ENCODE peak calls at places on chromosome 22, in six cellular contexts. One of them, this sample, is unnamed.

GRCh38 chr22:23385301-23386244 is 194.5 kb downstream of the IGLL1 start:
- DNase-seq in esophagus squamous epithelium: no peak
- DNase-seq in tibial artery: peak
- DNase-seq in SK-N-SH: peak
- DNase-seq in AG04450: peak
- DNase-seq in AG04449: peak
- DNase-seq in this sample: peak

GRCh38 chr22:22884010-22884887 is 3.4 kb upstream of the IGLL5 start:
- DNase-seq in SK-N-SH: peak
- DNase-seq in AG04449: no peak
- DNase-seq in AG04450: no peak
- DNase-seq in tibial artery: peak
- DNase-seq in esophagus squamous epithelium: no peak
- DNase-seq in this sample: no peak

GRCh38 chr22:24068717-24069116 is 57.6 kb downstream of the CABIN1 start:
- DNase-seq in AG04450: no peak
- DNase-seq in esophagus squamous epithelium: no peak
- DNase-seq in AG04449: no peak
- DNase-seq in SK-N-SH: no peak
- DNase-seq in tibial artery: no peak
- DNase-seq in this sample: no peak

GRCh38 chr22:36136475-36136874 is 24.1 kb downstream of the APOL3 start:
- DNase-seq in AG04450: peak
- DNase-seq in tibial artery: no peak
- DNase-seq in SK-N-SH: no peak
- DNase-seq in AG04449: no peak
- DNase-seq in esophagus squamous epithelium: no peak
- DNase-seq in this sample: no peak

GRCh38 chr22:30869996-30870395 is 98.6 kb downstream of the MORC2 start:
- DNase-seq in AG04449: no peak
- DNase-seq in esophagus squamous epithelium: no peak
- DNase-seq in AG04450: no peak
- DNase-seq in tibial artery: no peak
- DNase-seq in SK-N-SH: peak
- DNase-seq in this sample: peak

GRCh38 chr22:42065408-42066132 is 5.0 kb downstream of the NAGA start:
- DNase-seq in AG04450: no peak
- DNase-seq in esophagus squamous epithelium: no peak
- DNase-seq in AG04449: no peak
- DNase-seq in SK-N-SH: no peak
- DNase-seq in tibial artery: no peak
- DNase-seq in this sample: no peak

GRCh38 chr22:49827853-49828598 is at the start of gene BRD1:
- DNase-seq in AG04450: peak
- DNase-seq in SK-N-SH: peak
- DNase-seq in tibial artery: no peak
- DNase-seq in esophagus squamous epithelium: no peak
- DNase-seq in AG04449: no peak
- DNase-seq in this sample: no peak

GRCh38 chr22:47629791-47630655 is 867.6 kb downstream of the TBC1D22A start:
- DNase-seq in AG04449: no peak
- DNase-seq in esophagus squamous epithelium: no peak
- DNase-seq in AG04450: no peak
- DNase-seq in SK-N-SH: no peak
- DNase-seq in tibial artery: no peak
- DNase-seq in this sample: no peak

GRCh38 chr22:49897015-49897684 is 21.1 kb downstream of the ALG12 start:
- DNase-seq in tibial artery: no peak
- DNase-seq in esophagus squamous epithelium: no peak
- DNase-seq in SK-N-SH: no peak
- DNase-seq in AG04450: no peak
- DNase-seq in AG04449: no peak
- DNase-seq in this sample: no peak

GRCh38 chr22:29359469-29359868 is 28.9 kb downstream of the AP1B1 start:
- DNase-seq in AG04449: no peak
- DNase-seq in SK-N-SH: peak
- DNase-seq in AG04450: no peak
- DNase-seq in esophagus squamous epithelium: no peak
- DNase-seq in tibial artery: no peak
- DNase-seq in this sample: peak
- TF ChIP-seq CTCF in AG04449: peak
- TF ChIP-seq CTCF in SK-N-SH: peak
- TF ChIP-seq CTCF in AG04450: peak
- TF ChIP-seq CTCF in esophagus squamous epithelium: peak
- TF ChIP-seq CTCF in tibial artery: peak
- TF ChIP-seq CTCF in this sample: peak

GRCh38 chr22:46539169-46539568 is 1.7 kb upstream of the CELSR1 start:
- DNase-seq in esophagus squamous epithelium: no peak
- DNase-seq in SK-N-SH: no peak
- DNase-seq in AG04450: no peak
- DNase-seq in tibial artery: no peak
- DNase-seq in AG04449: no peak
- DNase-seq in this sample: no peak

GRCh38 chr22:46536559-46537220 is 730 bp downstream of the CELSR1 start:
- DNase-seq in AG04449: no peak
- DNase-seq in tibial artery: no peak
- DNase-seq in esophagus squamous epithelium: no peak
- DNase-seq in AG04450: no peak
- DNase-seq in SK-N-SH: peak
- DNase-seq in this sample: no peak

GRCh38 chr22:46538816-46539163 is 1.4 kb upstream of the CELSR1 start:
- DNase-seq in AG04450: no peak
- DNase-seq in esophagus squamous epithelium: no peak
- DNase-seq in SK-N-SH: no peak
- DNase-seq in AG04449: no peak
- DNase-seq in tibial artery: no peak
- DNase-seq in this sample: no peak

GRCh38 chr22:46537221-46537945 is at the start of gene CELSR1:
- DNase-seq in AG04449: no peak
- DNase-seq in SK-N-SH: peak
- DNase-seq in AG04450: no peak
- DNase-seq in tibial artery: no peak
- DNase-seq in esophagus squamous epithelium: no peak
- DNase-seq in this sample: peak

GRCh38 chr22:46537946-46538815 is 761 bp upstream of the CELSR1 start:
- DNase-seq in SK-N-SH: peak
- DNase-seq in AG04449: no peak
- DNase-seq in AG04450: no peak
- DNase-seq in tibial artery: no peak
- DNase-seq in esophagus squamous epithelium: no peak
- DNase-seq in this sample: no peak
- TF ChIP-seq CTCF in SK-N-SH: no peak
- TF ChIP-seq CTCF in AG04449: peak
- TF ChIP-seq CTCF in AG04450: peak
- TF ChIP-seq CTCF in tibial artery: no peak
- TF ChIP-seq CTCF in esophagus squamous epithelium: no peak
- TF ChIP-seq CTCF in this sample: peak

DNA sequence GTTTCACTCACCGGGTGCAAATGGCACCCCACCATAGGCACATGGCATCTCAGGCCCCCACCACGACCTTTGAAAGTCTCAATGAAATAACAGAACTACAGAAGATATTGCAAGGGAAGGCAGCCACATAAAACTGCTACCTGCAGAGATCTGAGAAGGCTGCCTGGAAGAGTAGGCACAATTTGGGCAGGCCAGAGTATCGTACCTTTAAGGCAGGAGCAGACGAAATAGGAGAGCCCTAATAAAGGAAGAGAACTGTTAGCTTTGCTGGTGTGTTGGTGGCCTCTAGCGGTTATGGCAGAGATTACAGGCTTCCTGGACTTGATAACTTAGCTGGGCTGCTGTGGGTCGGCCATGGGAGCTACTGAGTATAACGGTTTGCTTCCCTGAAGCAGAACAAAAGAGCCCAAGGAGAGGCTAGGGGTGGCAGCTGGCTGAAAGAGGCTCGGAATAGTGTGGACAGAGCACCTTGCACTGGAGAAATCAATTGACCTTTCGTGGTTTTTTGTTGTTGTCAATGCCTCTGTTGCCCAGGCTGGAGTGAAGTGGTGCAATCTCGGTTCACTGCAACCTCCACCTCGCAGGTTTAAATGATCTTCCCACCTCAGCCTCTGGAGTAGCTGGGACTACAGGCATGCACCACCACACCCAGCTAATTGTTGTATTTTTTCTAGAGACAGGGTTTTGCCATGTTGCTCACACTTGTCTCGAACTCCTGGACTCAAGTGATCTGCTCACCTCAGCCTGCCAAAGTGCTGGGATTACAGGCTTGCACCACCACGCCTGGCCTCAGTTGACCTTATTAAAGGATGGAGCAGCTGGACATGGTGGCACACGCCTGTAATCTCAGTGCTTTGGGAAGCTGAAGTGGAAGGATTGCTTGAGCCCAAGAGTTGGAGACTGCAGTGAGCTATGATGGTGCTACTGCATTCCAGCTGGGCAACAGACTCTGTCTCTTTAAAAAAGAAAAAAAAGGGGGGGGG is 4.8 kb downstream of the SDF2L1 start:
- DNase-seq in AG04449: no peak
- DNase-seq in tibial artery: peak
- DNase-seq in AG04450: peak
- DNase-seq in esophagus squamous epithelium: peak
- DNase-seq in SK-N-SH: peak
- DNase-seq in this sample: no peak
- TF ChIP-seq CTCF in AG04449: peak
- TF ChIP-seq CTCF in tibial artery: peak
- TF ChIP-seq CTCF in AG04450: peak
- TF ChIP-seq CTCF in esophagus squamous epithelium: peak
- TF ChIP-seq CTCF in SK-N-SH: peak
- TF ChIP-seq CTCF in this sample: peak

GRCh38 chr22:43894122-43894521 is 2.3 kb upstream of the PNPLA5 start:
- DNase-seq in AG04449: no peak
- DNase-seq in SK-N-SH: no peak
- DNase-seq in AG04450: no peak
- DNase-seq in esophagus squamous epithelium: no peak
- DNase-seq in tibial artery: no peak
- DNase-seq in this sample: no peak

GRCh38 chr22:43893266-43893665 is 1.5 kb upstream of the PNPLA5 start:
- DNase-seq in AG04449: no peak
- DNase-seq in esophagus squamous epithelium: no peak
- DNase-seq in tibial artery: no peak
- DNase-seq in AG04450: no peak
- DNase-seq in SK-N-SH: no peak
- DNase-seq in this sample: no peak

GRCh38 chr22:43892183-43892894 is 526 bp upstream of the PNPLA5 start:
- DNase-seq in esophagus squamous epithelium: no peak
- DNase-seq in tibial artery: no peak
- DNase-seq in AG04450: no peak
- DNase-seq in SK-N-SH: no peak
- DNase-seq in AG04449: no peak
- DNase-seq in this sample: no peak

GRCh38 chr22:43897751-43898261 is 6.0 kb upstream of the PNPLA5 start:
- DNase-seq in SK-N-SH: no peak
- DNase-seq in AG04449: no peak
- DNase-seq in esophagus squamous epithelium: no peak
- DNase-seq in AG04450: no peak
- DNase-seq in tibial artery: no peak
- DNase-seq in this sample: no peak

GRCh38 chr22:43895986-43896645 is 4.3 kb upstream of the PNPLA5 start:
- DNase-seq in tibial artery: no peak
- DNase-seq in SK-N-SH: no peak
- DNase-seq in esophagus squamous epithelium: no peak
- DNase-seq in AG04450: no peak
- DNase-seq in AG04449: no peak
- DNase-seq in this sample: no peak
- TF ChIP-seq CTCF in tibial artery: no peak
- TF ChIP-seq CTCF in SK-N-SH: no peak
- TF ChIP-seq CTCF in esophagus squamous epithelium: no peak
- TF ChIP-seq CTCF in AG04450: no peak
- TF ChIP-seq CTCF in AG04449: no peak
- TF ChIP-seq CTCF in this sample: no peak

GRCh38 chr22:43088979-43089717 is at the start of gene TTLL1:
- DNase-seq in SK-N-SH: peak
- DNase-seq in AG04450: peak
- DNase-seq in AG04449: no peak
- DNase-seq in esophagus squamous epithelium: peak
- DNase-seq in tibial artery: peak
- DNase-seq in this sample: peak
- TF ChIP-seq CTCF in SK-N-SH: no peak
- TF ChIP-seq CTCF in AG04450: no peak
- TF ChIP-seq CTCF in AG04449: no peak
- TF ChIP-seq CTCF in esophagus squamous epithelium: no peak
- TF ChIP-seq CTCF in tibial artery: peak
- TF ChIP-seq CTCF in this sample: no peak

DNA sequence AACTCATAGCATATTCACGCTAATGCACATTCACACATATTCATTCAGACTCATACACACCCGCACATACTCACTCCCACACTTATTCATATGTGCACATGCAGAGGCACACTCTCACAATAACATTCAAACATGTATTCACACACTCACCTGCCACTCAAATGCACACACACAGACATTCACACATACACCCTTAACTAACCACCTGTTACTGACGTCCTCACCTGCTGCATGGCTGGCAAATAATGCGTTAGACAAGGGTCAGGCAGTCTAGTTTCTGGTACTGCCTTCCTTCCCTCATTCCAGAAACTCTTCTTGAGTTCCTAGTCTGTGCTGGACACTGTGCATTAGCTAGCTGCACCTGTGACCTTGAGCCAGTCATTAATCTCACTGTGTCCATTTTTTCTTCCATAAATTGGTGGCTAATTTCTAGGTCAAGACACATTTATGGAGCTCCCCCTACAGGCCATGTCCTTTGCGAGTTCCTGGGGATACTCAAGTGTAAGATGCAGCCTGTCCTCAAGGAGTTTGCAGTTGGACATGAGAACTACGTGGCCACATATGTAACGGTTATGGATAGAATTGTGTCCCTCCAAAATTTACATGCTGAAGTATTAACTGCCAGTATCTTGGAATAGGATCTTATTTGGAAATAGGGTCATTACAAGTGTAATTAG is 34.5 kb upstream of the SEZ6L start:
- DNase-seq in SK-N-SH: no peak
- DNase-seq in AG04449: no peak
- DNase-seq in AG04450: no peak
- DNase-seq in esophagus squamous epithelium: no peak
- DNase-seq in tibial artery: no peak
- DNase-seq in this sample: no peak
- TF ChIP-seq CTCF in SK-N-SH: no peak
- TF ChIP-seq CTCF in AG04449: no peak
- TF ChIP-seq CTCF in AG04450: no peak
- TF ChIP-seq CTCF in esophagus squamous epithelium: no peak
- TF ChIP-seq CTCF in tibial artery: no peak
- TF ChIP-seq CTCF in this sample: peak

GRCh38 chr22:37768273-37768672 is 39.5 kb upstream of the GCAT start:
- DNase-seq in tibial artery: no peak
- DNase-seq in AG04450: no peak
- DNase-seq in esophagus squamous epithelium: no peak
- DNase-seq in AG04449: no peak
- DNase-seq in SK-N-SH: peak
- DNase-seq in this sample: no peak
- TF ChIP-seq CTCF in tibial artery: no peak
- TF ChIP-seq CTCF in AG04450: peak
- TF ChIP-seq CTCF in esophagus squamous epithelium: no peak
- TF ChIP-seq CTCF in AG04449: peak
- TF ChIP-seq CTCF in SK-N-SH: peak
- TF ChIP-seq CTCF in this sample: peak

GRCh38 chr22:19723990-19724827 is 870 bp downstream of the GP1BB start:
- DNase-seq in AG04450: no peak
- DNase-seq in AG04449: no peak
- DNase-seq in SK-N-SH: no peak
- DNase-seq in esophagus squamous epithelium: no peak
- DNase-seq in tibial artery: no peak
- DNase-seq in this sample: no peak
- TF ChIP-seq CTCF in AG04450: no peak
- TF ChIP-seq CTCF in AG04449: no peak
- TF ChIP-seq CTCF in SK-N-SH: no peak
- TF ChIP-seq CTCF in esophagus squamous epithelium: no peak
- TF ChIP-seq CTCF in tibial artery: no peak
- TF ChIP-seq CTCF in this sample: no peak